ENCODE peak calls at places on chromosomes 11 and 22, in eight cellular contexts. One of them, this sample, is unnamed.

GRCh38 chr11:6681949-6682348 is 1.2 kb downstream of the MRPL17 start:
- DNase-seq in stimulated activated CD8-positive, alpha-beta memory T cell treated with anti-CD3 and anti-CD28 coated beads, Interleukin-2, amount 100 ng/mL, for 48 hours: no peak
- DNase-seq in stimulated activated naive CD8-positive, alpha-beta T cell treated with anti-CD3 and anti-CD28 coated beads, Interleukin-15, amount 100 ng/mL, for 72 hours: no peak
- DNase-seq in NCI-H1105 treated with DMSO at 0.1 percent for 48 hours: no peak
- DNase-seq in GM23248: peak
- DNase-seq in AG04449: no peak
- DNase-seq in NCI-H524: no peak
- DNase-seq in T-helper 22 cell: no peak
- DNase-seq in this sample: no peak

GRCh38 chr11:121606354-121606753 is 153.6 kb upstream of the SORL1-AS1 start:
- DNase-seq in AG04449: no peak
- DNase-seq in NCI-H1105 treated with DMSO at 0.1 percent for 48 hours: no peak
- DNase-seq in stimulated activated CD8-positive, alpha-beta memory T cell treated with anti-CD3 and anti-CD28 coated beads, Interleukin-2, amount 100 ng/mL, for 48 hours: no peak
- DNase-seq in stimulated activated naive CD8-positive, alpha-beta T cell treated with anti-CD3 and anti-CD28 coated beads, Interleukin-15, amount 100 ng/mL, for 72 hours: no peak
- DNase-seq in T-helper 22 cell: no peak
- DNase-seq in GM23248: no peak
- DNase-seq in NCI-H524: no peak
- DNase-seq in this sample: no peak

GRCh38 chr22:20573176-20573829 is 65.9 kb downstream of the MED15 start:
- DNase-seq in stimulated activated naive CD8-positive, alpha-beta T cell treated with anti-CD3 and anti-CD28 coated beads, Interleukin-15, amount 100 ng/mL, for 72 hours: no peak
- DNase-seq in T-helper 22 cell: no peak
- DNase-seq in NCI-H524: no peak
- DNase-seq in NCI-H1105 treated with DMSO at 0.1 percent for 48 hours: no peak
- DNase-seq in GM23248: no peak
- DNase-seq in AG04449: no peak
- DNase-seq in stimulated activated CD8-positive, alpha-beta memory T cell treated with anti-CD3 and anti-CD28 coated beads, Interleukin-2, amount 100 ng/mL, for 48 hours: no peak
- DNase-seq in this sample: no peak

GRCh38 chr11:86917577-86917976 is 37.6 kb downstream of the FZD4 start:
- DNase-seq in stimulated activated CD8-positive, alpha-beta memory T cell treated with anti-CD3 and anti-CD28 coated beads, Interleukin-2, amount 100 ng/mL, for 48 hours: no peak
- DNase-seq in GM23248: no peak
- DNase-seq in stimulated activated naive CD8-positive, alpha-beta T cell treated with anti-CD3 and anti-CD28 coated beads, Interleukin-15, amount 100 ng/mL, for 72 hours: no peak
- DNase-seq in T-helper 22 cell: no peak
- DNase-seq in AG04449: no peak
- DNase-seq in NCI-H524: no peak
- DNase-seq in NCI-H1105 treated with DMSO at 0.1 percent for 48 hours: no peak
- DNase-seq in this sample: no peak

GRCh38 chr11:64102005-64102738 is 63.7 kb downstream of the MACROD1 start:
- DNase-seq in T-helper 22 cell: no peak
- DNase-seq in stimulated activated naive CD8-positive, alpha-beta T cell treated with anti-CD3 and anti-CD28 coated beads, Interleukin-15, amount 100 ng/mL, for 72 hours: no peak
- DNase-seq in GM23248: no peak
- DNase-seq in NCI-H524: peak
- DNase-seq in stimulated activated CD8-positive, alpha-beta memory T cell treated with anti-CD3 and anti-CD28 coated beads, Interleukin-2, amount 100 ng/mL, for 48 hours: no peak
- DNase-seq in NCI-H1105 treated with DMSO at 0.1 percent for 48 hours: no peak
- DNase-seq in AG04449: no peak
- DNase-seq in this sample: no peak

GRCh38 chr11:46112961-46113617 is 8.2 kb downstream of the PHF21A start:
- DNase-seq in NCI-H1105 treated with DMSO at 0.1 percent for 48 hours: peak
- DNase-seq in AG04449: no peak
- DNase-seq in NCI-H524: peak
- DNase-seq in stimulated activated CD8-positive, alpha-beta memory T cell treated with anti-CD3 and anti-CD28 coated beads, Interleukin-2, amount 100 ng/mL, for 48 hours: no peak
- DNase-seq in stimulated activated naive CD8-positive, alpha-beta T cell treated with anti-CD3 and anti-CD28 coated beads, Interleukin-15, amount 100 ng/mL, for 72 hours: no peak
- DNase-seq in GM23248: peak
- DNase-seq in T-helper 22 cell: peak
- DNase-seq in this sample: no peak

GRCh38 chr11:125903753-125904659 is at the start of gene DDX25:
- DNase-seq in stimulated activated CD8-positive, alpha-beta memory T cell treated with anti-CD3 and anti-CD28 coated beads, Interleukin-2, amount 100 ng/mL, for 48 hours: peak
- DNase-seq in AG04449: no peak
- DNase-seq in NCI-H524: peak
- DNase-seq in stimulated activated naive CD8-positive, alpha-beta T cell treated with anti-CD3 and anti-CD28 coated beads, Interleukin-15, amount 100 ng/mL, for 72 hours: peak
- DNase-seq in GM23248: no peak
- DNase-seq in T-helper 22 cell: peak
- DNase-seq in NCI-H1105 treated with DMSO at 0.1 percent for 48 hours: peak
- DNase-seq in this sample: no peak

GRCh38 chr11:110613526-110613925 is 98.7 kb downstream of the ARHGAP20 start:
- DNase-seq in GM23248: peak
- DNase-seq in NCI-H1105 treated with DMSO at 0.1 percent for 48 hours: no peak
- DNase-seq in stimulated activated naive CD8-positive, alpha-beta T cell treated with anti-CD3 and anti-CD28 coated beads, Interleukin-15, amount 100 ng/mL, for 72 hours: no peak
- DNase-seq in NCI-H524: no peak
- DNase-seq in T-helper 22 cell: no peak
- DNase-seq in stimulated activated CD8-positive, alpha-beta memory T cell treated with anti-CD3 and anti-CD28 coated beads, Interleukin-2, amount 100 ng/mL, for 48 hours: no peak
- DNase-seq in AG04449: no peak
- DNase-seq in this sample: no peak

GRCh38 chr11:116793476-116794096 is 1.9 kb upstream of the APOA5 start:
- DNase-seq in stimulated activated CD8-positive, alpha-beta memory T cell treated with anti-CD3 and anti-CD28 coated beads, Interleukin-2, amount 100 ng/mL, for 48 hours: no peak
- DNase-seq in NCI-H524: no peak
- DNase-seq in T-helper 22 cell: no peak
- DNase-seq in AG04449: no peak
- DNase-seq in NCI-H1105 treated with DMSO at 0.1 percent for 48 hours: no peak
- DNase-seq in GM23248: no peak
- DNase-seq in stimulated activated naive CD8-positive, alpha-beta T cell treated with anti-CD3 and anti-CD28 coated beads, Interleukin-15, amount 100 ng/mL, for 72 hours: no peak
- DNase-seq in this sample: no peak

GRCh38 chr22:44583854-44584253 is 85.8 kb upstream of the RTL6 start:
- DNase-seq in NCI-H524: no peak
- DNase-seq in GM23248: no peak
- DNase-seq in AG04449: no peak
- DNase-seq in stimulated activated CD8-positive, alpha-beta memory T cell treated with anti-CD3 and anti-CD28 coated beads, Interleukin-2, amount 100 ng/mL, for 48 hours: no peak
- DNase-seq in NCI-H1105 treated with DMSO at 0.1 percent for 48 hours: no peak
- DNase-seq in stimulated activated naive CD8-positive, alpha-beta T cell treated with anti-CD3 and anti-CD28 coated beads, Interleukin-15, amount 100 ng/mL, for 72 hours: no peak
- DNase-seq in T-helper 22 cell: no peak
- DNase-seq in this sample: no peak

GRCh38 chr11:46121724-46122477 is 647 bp upstream of the PHF21A start:
- DNase-seq in stimulated activated naive CD8-positive, alpha-beta T cell treated with anti-CD3 and anti-CD28 coated beads, Interleukin-15, amount 100 ng/mL, for 72 hours: peak
- DNase-seq in T-helper 22 cell: peak
- DNase-seq in NCI-H1105 treated with DMSO at 0.1 percent for 48 hours: peak
- DNase-seq in stimulated activated CD8-positive, alpha-beta memory T cell treated with anti-CD3 and anti-CD28 coated beads, Interleukin-2, amount 100 ng/mL, for 48 hours: peak
- DNase-seq in AG04449: peak
- DNase-seq in NCI-H524: peak
- DNase-seq in GM23248: peak
- DNase-seq in this sample: peak

GRCh38 chr11:114346709-114347141 is 50.5 kb downstream of the NNMT start:
- DNase-seq in GM23248: no peak
- DNase-seq in stimulated activated CD8-positive, alpha-beta memory T cell treated with anti-CD3 and anti-CD28 coated beads, Interleukin-2, amount 100 ng/mL, for 48 hours: no peak
- DNase-seq in T-helper 22 cell: no peak
- DNase-seq in NCI-H524: no peak
- DNase-seq in NCI-H1105 treated with DMSO at 0.1 percent for 48 hours: no peak
- DNase-seq in stimulated activated naive CD8-positive, alpha-beta T cell treated with anti-CD3 and anti-CD28 coated beads, Interleukin-15, amount 100 ng/mL, for 72 hours: no peak
- DNase-seq in AG04449: no peak
- DNase-seq in this sample: no peak

This sample was measured in stimulated activated effector memory CD8-positive, alpha-beta T cell treated with anti-CD3 and anti-CD28 coated beads, Interleukin-12 subunit alpha, Interleukin-12 subunit beta, amount 100 ng/mL, for 72 hours.